ENCODE peak calls at places on chromosomes 11 and 22, in four cellular contexts. I, T, C and R are unnamed samples.

GRCh38 chr11:24496371-24496727 is 504 bp upstream of the LUZP2 start:
- DNase-seq in I (no peak), T (no peak), C (no peak), R (no peak)

GRCh38 chr11:94196363-94196762 is 67.7 kb downstream of the PANX1 start:
- DNase-seq in I (no peak), T (no peak), C (no peak), R (no peak)

GRCh38 chr11:19311306-19312030 is 70.7 kb upstream of the E2F8 start:
- DNase-seq in I (peak), T (peak), C (peak), R (peak)

GRCh38 chr11:24760681-24761080 is 263.8 kb downstream of the LUZP2 start:
- DNase-seq in I (no peak), T (no peak), C (no peak), R (no peak)

GRCh38 chr11:14812776-14813175 is 79.3 kb downstream of the CYP2R1 start:
- DNase-seq in I (no peak), T (no peak), C (no peak), R (no peak)

GRCh38 chr11:122440783-122441701 is 214.5 kb upstream of the UBASH3B start:
- DNase-seq in I (no peak), T (peak), C (no peak), R (peak)

GRCh38 chr11:57598831-57599155 is 1.3 kb downstream of the SERPING1 start:
- DNase-seq in I (no peak), T (no peak), C (no peak), R (no peak)

GRCh38 chr22:43925433-43926348 is 2.1 kb downstream of the PNPLA3 start:
- DNase-seq in I (no peak), T (no peak), C (peak), R (peak)

GRCh38 chr22:47090591-47091240 is 328.3 kb downstream of the TBC1D22A start:
- DNase-seq in I (peak), T (no peak), C (no peak), R (peak)

GRCh38 chr11:117315285-117316196 is 515 bp downstream of the BACE1 start:
- DNase-seq in I (no peak), T (no peak), C (no peak), R (no peak)

GRCh38 chr22:44737414-44738346 is 14.7 kb upstream of the ARHGAP8 start:
- DNase-seq in I (no peak), T (no peak), C (no peak), R (no peak)

GRCh38 chr11:123536690-123537437 is 106.8 kb downstream of the GRAMD1B start:
- DNase-seq in I (no peak), T (peak), C (no peak), R (no peak)

GRCh38 chr11:118522571-118523072 is 4.7 kb upstream of the TTC36 start:
- DNase-seq in I (peak), T (peak), C (peak), R (peak)

GRCh38 chr22:20456064-20456721 is 18.6 kb upstream of the SCARF2 start:
- DNase-seq in I (peak), T (peak), C (peak), R (peak)

GRCh38 chr11:83778598-83778997 is 492.4 kb upstream of the CCDC90B start:
- DNase-seq in I (no peak), T (no peak), C (no peak), R (no peak)

GRCh38 chr22:48112687-48113521 is 1350.5 kb downstream of the TBC1D22A start:
- DNase-seq in I (no peak), T (peak), C (no peak), R (no peak)

GRCh38 chr11:118230088-118230487 is 5.3 kb upstream of the JAML start:
- DNase-seq in I (no peak), T (no peak), C (no peak), R (no peak)

GRCh38 chr11:12743834-12744449 is 69.7 kb downstream of the TEAD1 start:
- DNase-seq in I (no peak), T (no peak), C (no peak), R (no peak)

GRCh38 chr11:68051191-68052136 is 12.6 kb downstream of the TCIRG1 start:
- DNase-seq in I (no peak), T (no peak), C (no peak), R (no peak)

GRCh38 chr22:28750471-28750881 is 8.6 kb downstream of the HSCB start:
- DNase-seq in I (no peak), T (no peak), C (no peak), R (no peak)

GRCh38 chr11:69400769-69401590 is 80.5 kb upstream of the LINC01488 start:
- DNase-seq in I (no peak), T (no peak), C (no peak), R (no peak)

GRCh38 chr11:63870351-63871197 is 31.7 kb downstream of the MARK2 start:
- DNase-seq in I (no peak), T (no peak), C (no peak), R (no peak)

GRCh38 chr11:88428959-88429358 is 91.4 kb upstream of the CTSC start:
- DNase-seq in I (no peak), T (no peak), C (no peak), R (no peak)

GRCh38 chr11:113289341-113290187 is 24.8 kb upstream of the TTC12 start:
- DNase-seq in I (peak), T (peak), C (peak), R (peak)

GRCh38 chr11:85806876-85807275 is 4.1 kb downstream of the SYTL2 start:
- DNase-seq in I (no peak), T (no peak), C (no peak), R (no peak)

GRCh38 chr22:37229805-37230672 is 14.0 kb downstream of the RAC2 start:
- DNase-seq in I (peak), T (no peak), C (no peak), R (no peak)

GRCh38 chr22:45887202-45888131 is 89.5 kb downstream of the WNT7B start:
- DNase-seq in I (no peak), T (no peak), C (no peak), R (peak)

GRCh38 chr22:50218153-50218995 is 17.6 kb downstream of the SELENOO start:
- DNase-seq in I (no peak), T (no peak), C (no peak), R (no peak)

GRCh38 chr11:118152552-118153471 is at the start of gene SCN4B:
- DNase-seq in I (peak), T (peak), C (no peak), R (peak)

GRCh38 chr11:108902027-108902469 is 237.2 kb downstream of the DDX10 start:
- DNase-seq in I (no peak), T (peak), C (peak), R (no peak)

GRCh38 chr11:117820071-117820470 is 4.5 kb downstream of the FXYD2 start:
- DNase-seq in I (no peak), T (no peak), C (no peak), R (no peak)

GRCh38 chr22:49170053-49170452 is 657.6 kb downstream of the BRD1 start:
- DNase-seq in I (no peak), T (no peak), C (no peak), R (peak)

GRCh38 chr11:62644220-62644619 is 2.2 kb downstream of the GANAB start:
- DNase-seq in I (no peak), T (no peak), C (no peak), R (no peak)

GRCh38 chr22:50498322-50498861 is 9.1 kb downstream of the LMF2 start:
- DNase-seq in I (peak), T (peak), C (peak), R (peak)

GRCh38 chr11:131157678-131158077 is 212.7 kb upstream of the NTM start:
- DNase-seq in I (no peak), T (no peak), C (no peak), R (no peak)

GRCh38 chr22:36773935-36774334 is 2.0 kb downstream of the IFT27 start:
- DNase-seq in I (no peak), T (peak), C (no peak), R (no peak)

GRCh38 chr11:73270855-73271477 is 1.2 kb upstream of the P2RY6 start:
- DNase-seq in I (no peak), T (no peak), C (no peak), R (no peak)

GRCh38 chr11:73270089-73270854 is 1.9 kb upstream of the P2RY6 start:
- DNase-seq in I (no peak), T (no peak), C (no peak), R (no peak)

GRCh38 chr11:73272680-73273038 is 521 bp downstream of the P2RY6 start:
- DNase-seq in I (no peak), T (no peak), C (no peak), R (no peak)

GRCh38 chr11:73273246-73273890 is 1.2 kb downstream of the P2RY6 start:
- DNase-seq in I (no peak), T (no peak), C (no peak), R (peak)

DNA sequence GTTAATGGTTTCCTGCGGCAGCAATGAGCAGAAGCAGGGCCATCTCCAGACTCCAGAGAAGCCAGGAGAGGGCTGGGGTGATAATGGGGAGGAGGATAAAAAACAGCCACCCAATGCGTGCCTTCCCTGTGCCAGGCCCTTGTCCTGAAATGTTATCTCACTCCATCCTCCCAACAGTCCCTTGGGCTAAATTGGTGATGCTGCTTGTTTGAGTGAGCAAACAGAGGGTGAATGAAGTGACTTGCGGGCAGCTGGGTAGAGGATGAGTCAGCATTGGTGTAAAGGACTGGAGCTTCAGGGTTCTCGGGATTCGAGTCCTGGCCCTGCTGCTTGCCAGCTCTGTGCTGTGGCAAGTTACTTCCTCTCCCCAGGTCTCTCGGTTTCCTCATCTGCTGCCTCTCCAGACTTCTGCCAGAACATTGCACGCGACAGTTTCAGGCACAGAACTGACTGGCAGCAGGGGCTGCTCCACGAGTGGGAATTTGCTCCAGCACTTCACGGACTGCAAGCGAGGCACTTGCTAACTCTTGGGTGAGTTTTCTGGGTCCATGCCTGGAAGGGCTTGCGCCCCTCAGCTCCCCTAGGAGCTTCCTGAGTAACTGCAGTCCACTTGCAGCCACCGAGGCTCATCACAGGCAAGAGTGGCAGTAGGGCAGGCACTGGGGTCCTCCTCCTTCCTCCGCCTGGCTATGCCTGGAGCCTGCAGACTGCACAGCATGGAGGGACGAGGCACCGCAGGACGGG is at the start of gene P2RY6:
- DNase-seq in I (no peak), T (peak), C (peak), R (peak)
- TF ChIP-seq HMGXB4 in I (no peak), T (no peak), C (no peak), R (no peak)

DNA sequence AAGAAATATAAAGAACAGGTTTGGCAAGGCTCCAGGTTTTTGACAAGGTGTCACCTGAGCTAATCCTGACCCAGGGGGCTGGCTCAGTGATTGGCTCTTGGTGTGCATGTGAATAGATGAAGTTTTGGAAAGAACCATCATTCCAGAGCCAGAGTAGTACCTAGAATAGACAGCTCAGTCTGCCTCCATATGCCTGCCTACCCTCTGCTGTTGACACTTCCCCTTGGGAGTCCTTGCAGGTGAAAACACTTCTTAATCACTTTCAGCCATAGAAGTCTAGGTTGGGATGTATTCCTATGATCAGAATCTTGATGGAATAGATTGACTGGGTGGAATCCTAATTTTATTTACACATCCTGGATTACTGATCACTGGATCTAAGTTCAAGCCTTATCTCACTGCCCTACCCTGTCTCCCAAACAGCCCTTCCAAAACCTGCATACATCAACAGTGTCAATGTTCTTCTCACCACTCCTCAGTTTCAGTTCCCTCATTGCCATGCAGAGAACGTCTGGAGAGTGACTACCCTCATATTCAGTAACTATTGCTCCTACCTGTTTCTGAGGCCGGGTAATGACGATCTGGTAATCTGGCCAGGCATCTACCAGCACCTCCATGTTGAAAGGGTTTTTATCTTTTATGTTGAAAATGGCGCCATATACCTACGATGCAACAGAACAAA is 6.7 kb downstream of the GLYATL2 start:
- DNase-seq in I (no peak), T (no peak), C (no peak), R (no peak)
- TF ChIP-seq HMGXB4 in I (no peak), T (no peak), C (no peak), R (no peak)

GRCh38 chr11:77636738-77637344 is 753 bp downstream of the CLNS1A start:
- DNase-seq in I (no peak), T (no peak), C (no peak), R (no peak)
- TF ChIP-seq HMGXB4 in I (no peak), T (no peak), C (no peak), R (no peak)

GRCh38 chr11:2213384-2213842 is 41.8 kb upstream of the TH start:
- DNase-seq in I (peak), T (no peak), C (peak), R (peak)
- TF ChIP-seq HMGXB4 in I (no peak), T (no peak), C (no peak), R (no peak)

GRCh38 chr11:35158371-35159081 is 19.6 kb downstream of the CD44 start:
- DNase-seq in I (no peak), T (no peak), C (no peak), R (no peak)
- TF ChIP-seq HMGXB4 in I (no peak), T (no peak), C (no peak), R (no peak)

GRCh38 chr22:39427751-39428596 is 28.4 kb downstream of the TAB1 start:
- DNase-seq in I (no peak), T (no peak), C (no peak), R (no peak)
- TF ChIP-seq HMGXB4 in I (no peak), T (no peak), C (no peak), R (no peak)

GRCh38 chr11:10911907-10912306 is 54.1 kb upstream of the ZBED5 start:
- DNase-seq in I (no peak), T (no peak), C (no peak), R (no peak)

GRCh38 chr11:10913075-10913474 is 55.2 kb upstream of the ZBED5 start:
- DNase-seq in I (no peak), T (no peak), C (no peak), R (no peak)

GRCh38 chr11:10908215-10908990 is 50.5 kb upstream of the ZBED5 start:
- DNase-seq in I (peak), T (peak), C (no peak), R (peak)

GRCh38 chr11:10906521-10906920 is 48.7 kb upstream of the ZBED5 start:
- DNase-seq in I (no peak), T (peak), C (no peak), R (no peak)

DNA sequence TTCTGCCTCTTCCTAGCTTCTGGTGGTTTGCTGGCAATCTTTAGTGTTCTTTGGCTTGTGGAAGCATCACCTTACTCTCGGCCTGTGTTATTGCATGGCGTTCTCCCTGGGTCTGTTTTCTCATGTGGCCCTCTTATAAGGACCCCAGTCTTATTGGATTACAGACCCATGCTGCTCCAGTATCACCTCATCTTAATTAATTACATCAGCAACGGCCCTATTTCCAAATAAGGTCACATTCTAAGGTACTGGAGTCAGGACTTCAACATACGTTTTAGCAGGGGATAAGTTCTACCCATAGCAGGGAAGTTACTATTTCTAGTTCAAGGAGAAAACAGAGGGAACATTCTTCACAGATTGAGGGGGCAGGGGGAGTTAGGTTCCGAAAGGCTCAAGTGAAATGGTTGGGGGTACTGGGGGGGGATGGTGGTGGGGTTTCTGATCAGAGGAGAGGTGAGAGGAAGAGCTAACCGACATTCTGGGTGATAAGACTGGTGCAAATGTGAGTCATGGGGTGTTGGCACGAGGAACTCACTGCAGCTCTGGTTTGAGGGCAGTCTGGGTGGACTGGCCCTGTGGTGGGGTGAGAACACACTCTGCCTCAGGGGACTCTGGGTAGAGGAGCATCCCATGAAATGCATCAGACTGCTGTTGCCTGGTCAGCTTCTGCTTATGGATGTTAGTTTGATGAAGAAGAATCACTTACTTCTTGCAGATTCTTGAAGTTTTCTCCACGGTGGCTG is 51.5 kb upstream of the ZBED5 start:
- DNase-seq in I (no peak), T (no peak), C (no peak), R (no peak)
- TF ChIP-seq HMGXB4 in I (no peak), T (no peak), C (no peak), R (no peak)